ENCODE peak calls at places on chromosomes 13 and 19, in ten cellular contexts. One of them, this sample, is unnamed.

GRCh38 chr19:19134687-19135158 is 3.6 kb downstream of the TMEM161A start:
- DNase-seq in omental fat pad: no peak
- DNase-seq in GM10248: no peak
- DNase-seq in CD8-positive, alpha-beta T cell: no peak
- DNase-seq in transverse colon: no peak
- DNase-seq in ascending aorta: no peak
- DNase-seq in colonic mucosa: peak; percentile 34
- DNase-seq in foreskin fibroblast: no peak
- DNase-seq in psoas muscle: peak; percentile 86
- DNase-seq in thoracic aorta: no peak
- DNase-seq in this sample: peak; percentile 23

GRCh38 chr19:5806133-5806489 is 1.2 kb downstream of the NRTN start:
- DNase-seq in omental fat pad: no peak
- DNase-seq in colonic mucosa: no peak
- DNase-seq in transverse colon: no peak
- DNase-seq in GM10248: no peak
- DNase-seq in ascending aorta: no peak
- DNase-seq in psoas muscle: no peak
- DNase-seq in foreskin fibroblast: no peak
- DNase-seq in thoracic aorta: no peak
- DNase-seq in CD8-positive, alpha-beta T cell: no peak
- DNase-seq in this sample: no peak

GRCh38 chr13:77857810-77858209 is 60.8 kb downstream of the EDNRB start:
- DNase-seq in omental fat pad: no peak
- DNase-seq in psoas muscle: no peak
- DNase-seq in thoracic aorta: no peak
- DNase-seq in colonic mucosa: no peak
- DNase-seq in ascending aorta: no peak
- DNase-seq in GM10248: no peak
- DNase-seq in CD8-positive, alpha-beta T cell: no peak
- DNase-seq in foreskin fibroblast: no peak
- DNase-seq in transverse colon: no peak
- DNase-seq in this sample: no peak

GRCh38 chr13:102645701-102646100 is 48.9 kb downstream of the TPP2 start:
- DNase-seq in thoracic aorta: no peak
- DNase-seq in colonic mucosa: no peak
- DNase-seq in foreskin fibroblast: no peak
- DNase-seq in omental fat pad: no peak
- DNase-seq in ascending aorta: no peak
- DNase-seq in psoas muscle: no peak
- DNase-seq in GM10248: no peak
- DNase-seq in CD8-positive, alpha-beta T cell: no peak
- DNase-seq in transverse colon: no peak
- DNase-seq in this sample: no peak

GRCh38 chr13:27712421-27712820 is 79.9 kb upstream of the GSX1 start:
- DNase-seq in psoas muscle: no peak
- DNase-seq in omental fat pad: no peak
- DNase-seq in CD8-positive, alpha-beta T cell: peak; percentile 58
- DNase-seq in colonic mucosa: no peak
- DNase-seq in thoracic aorta: no peak
- DNase-seq in ascending aorta: no peak
- DNase-seq in transverse colon: peak; percentile 16
- DNase-seq in GM10248: no peak
- DNase-seq in foreskin fibroblast: no peak
- DNase-seq in this sample: no peak

GRCh38 chr19:45172173-45172572 is 5.9 kb downstream of the TRAPPC6A start:
- DNase-seq in ascending aorta: no peak
- DNase-seq in GM10248: no peak
- DNase-seq in psoas muscle: no peak
- DNase-seq in omental fat pad: no peak
- DNase-seq in CD8-positive, alpha-beta T cell: no peak
- DNase-seq in foreskin fibroblast: no peak
- DNase-seq in transverse colon: no peak
- DNase-seq in colonic mucosa: no peak
- DNase-seq in thoracic aorta: no peak
- DNase-seq in this sample: no peak

GRCh38 chr13:44153536-44153935 is 220.1 kb upstream of the SERP2 start:
- DNase-seq in GM10248: no peak
- DNase-seq in transverse colon: no peak
- DNase-seq in CD8-positive, alpha-beta T cell: no peak
- DNase-seq in thoracic aorta: no peak
- DNase-seq in omental fat pad: no peak
- DNase-seq in foreskin fibroblast: no peak
- DNase-seq in psoas muscle: no peak
- DNase-seq in ascending aorta: no peak
- DNase-seq in colonic mucosa: no peak
- DNase-seq in this sample: no peak

GRCh38 chr19:44748426-44749254 is at the start of gene BCL3:
- DNase-seq in transverse colon: peak; percentile 90
- DNase-seq in psoas muscle: peak; percentile 84
- DNase-seq in thoracic aorta: no peak
- DNase-seq in CD8-positive, alpha-beta T cell: peak; percentile 79
- DNase-seq in omental fat pad: no peak
- DNase-seq in GM10248: peak; percentile 83
- DNase-seq in colonic mucosa: peak; percentile 83
- DNase-seq in ascending aorta: peak; percentile 77
- DNase-seq in foreskin fibroblast: peak; percentile 64
- DNase-seq in this sample: peak; percentile 93

GRCh38 chr19:18322318-18322758 is 538 bp downstream of the LSM4 start:
- DNase-seq in thoracic aorta: no peak
- DNase-seq in ascending aorta: peak; percentile 74
- DNase-seq in foreskin fibroblast: peak; percentile 68
- DNase-seq in omental fat pad: no peak
- DNase-seq in CD8-positive, alpha-beta T cell: no peak
- DNase-seq in transverse colon: peak; percentile 84
- DNase-seq in colonic mucosa: peak; percentile 87
- DNase-seq in GM10248: no peak
- DNase-seq in psoas muscle: peak; percentile 49
- DNase-seq in this sample: peak; percentile 68

DNA sequence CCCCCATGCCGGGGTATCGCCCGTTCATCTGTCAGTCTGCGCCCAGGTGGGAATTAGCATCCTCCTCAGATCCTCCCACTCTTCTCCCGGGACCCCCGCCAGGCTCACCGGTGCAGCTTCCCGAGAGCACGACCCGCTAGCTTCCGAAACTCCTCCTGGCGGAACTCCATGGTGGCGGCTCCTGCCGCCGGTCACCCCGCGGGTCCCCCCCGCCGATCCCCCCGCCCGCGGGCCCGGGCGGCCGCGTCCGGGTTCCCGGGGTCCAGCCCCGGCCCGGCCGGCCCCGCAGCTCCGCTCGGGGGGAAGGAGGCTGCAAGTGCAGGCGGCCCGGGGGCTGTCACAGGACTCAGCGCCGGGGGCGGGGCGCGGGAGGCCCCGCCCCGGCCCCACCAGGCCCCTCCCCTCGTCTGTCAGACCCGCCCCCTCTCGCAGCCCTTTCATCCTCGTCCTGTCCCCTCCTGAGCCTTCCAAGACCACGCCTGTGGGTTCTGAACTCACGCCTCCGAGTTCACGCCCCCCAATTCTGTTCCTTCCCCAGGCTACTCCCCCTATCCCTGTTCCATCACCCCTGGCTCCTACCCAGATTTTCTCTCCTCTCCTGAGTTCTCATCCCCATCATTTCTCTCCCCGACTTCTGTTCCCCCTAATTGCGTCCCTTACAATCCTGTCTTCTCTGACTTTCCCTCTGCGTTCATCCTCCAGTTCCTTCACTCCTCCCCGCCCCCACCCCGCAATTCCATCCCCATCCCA is at the start of gene SLC17A7:
- DNase-seq in colonic mucosa: peak; percentile 41
- DNase-seq in ascending aorta: peak; percentile 78
- DNase-seq in transverse colon: peak; percentile 34
- DNase-seq in psoas muscle: peak; percentile 69
- DNase-seq in omental fat pad: no peak
- DNase-seq in foreskin fibroblast: no peak
- DNase-seq in thoracic aorta: no peak
- DNase-seq in GM10248: peak; percentile 72
- DNase-seq in CD8-positive, alpha-beta T cell: no peak
- DNase-seq in this sample: peak; percentile 84
- TF ChIP-seq CTCF in colonic mucosa: no peak
- TF ChIP-seq CTCF in ascending aorta: no peak
- TF ChIP-seq CTCF in transverse colon: no peak
- TF ChIP-seq CTCF in psoas muscle: no peak
- TF ChIP-seq CTCF in omental fat pad: no peak
- TF ChIP-seq CTCF in foreskin fibroblast: no peak
- TF ChIP-seq CTCF in thoracic aorta: no peak
- TF ChIP-seq CTCF in GM10248: no peak
- TF ChIP-seq CTCF in CD8-positive, alpha-beta T cell: no peak
- TF ChIP-seq CTCF in this sample: no peak

DNA sequence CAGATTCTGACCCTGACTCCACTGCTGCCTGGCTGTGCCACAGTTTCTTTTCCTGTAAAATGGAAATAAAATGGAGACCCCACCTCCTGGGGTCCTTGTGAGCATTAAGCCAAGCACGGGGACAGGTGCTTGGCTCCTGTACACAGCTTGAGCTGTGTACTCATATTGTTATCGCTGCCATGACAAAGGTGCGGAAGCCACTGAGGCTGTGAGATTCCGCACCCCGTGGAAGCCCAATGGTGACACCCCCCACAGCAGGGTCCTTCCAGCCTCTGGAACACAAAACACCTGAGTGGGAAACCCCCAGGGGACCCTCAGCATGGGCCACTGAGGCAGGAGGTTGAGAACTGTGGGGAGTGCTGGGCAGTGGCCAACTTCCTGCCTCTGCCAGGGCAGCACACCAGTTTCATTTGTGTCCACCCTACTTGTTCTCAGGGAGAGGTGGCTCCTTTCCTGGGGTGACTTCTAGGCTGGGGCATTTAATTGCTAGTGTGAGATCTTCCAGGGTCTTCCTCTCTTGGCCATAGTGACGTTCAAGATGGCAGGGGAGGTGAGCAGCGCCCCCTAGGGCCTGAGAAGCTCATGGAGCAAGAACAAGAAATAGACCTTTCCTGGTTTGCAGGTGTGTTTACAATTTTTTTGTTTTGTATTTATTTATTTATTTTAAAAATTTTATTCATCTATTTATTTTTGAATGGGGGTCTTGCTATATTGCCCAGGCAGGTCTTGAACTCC is 5.4 kb upstream of the JSRP1 start:
- DNase-seq in transverse colon: peak; percentile 66
- DNase-seq in omental fat pad: no peak
- DNase-seq in psoas muscle: no peak
- DNase-seq in CD8-positive, alpha-beta T cell: peak; percentile 77
- DNase-seq in ascending aorta: no peak
- DNase-seq in foreskin fibroblast: no peak
- DNase-seq in GM10248: no peak
- DNase-seq in colonic mucosa: peak; percentile 68
- DNase-seq in thoracic aorta: no peak
- DNase-seq in this sample: no peak
- TF ChIP-seq CTCF in transverse colon: peak; percentile 61
- TF ChIP-seq CTCF in omental fat pad: no peak
- TF ChIP-seq CTCF in psoas muscle: peak; percentile 53
- TF ChIP-seq CTCF in CD8-positive, alpha-beta T cell: peak; percentile 58
- TF ChIP-seq CTCF in ascending aorta: no peak
- TF ChIP-seq CTCF in foreskin fibroblast: peak; percentile 65
- TF ChIP-seq CTCF in GM10248: peak; percentile 53
- TF ChIP-seq CTCF in colonic mucosa: peak; percentile 57
- TF ChIP-seq CTCF in thoracic aorta: peak; percentile 30
- TF ChIP-seq CTCF in this sample: peak; percentile 46

DNA sequence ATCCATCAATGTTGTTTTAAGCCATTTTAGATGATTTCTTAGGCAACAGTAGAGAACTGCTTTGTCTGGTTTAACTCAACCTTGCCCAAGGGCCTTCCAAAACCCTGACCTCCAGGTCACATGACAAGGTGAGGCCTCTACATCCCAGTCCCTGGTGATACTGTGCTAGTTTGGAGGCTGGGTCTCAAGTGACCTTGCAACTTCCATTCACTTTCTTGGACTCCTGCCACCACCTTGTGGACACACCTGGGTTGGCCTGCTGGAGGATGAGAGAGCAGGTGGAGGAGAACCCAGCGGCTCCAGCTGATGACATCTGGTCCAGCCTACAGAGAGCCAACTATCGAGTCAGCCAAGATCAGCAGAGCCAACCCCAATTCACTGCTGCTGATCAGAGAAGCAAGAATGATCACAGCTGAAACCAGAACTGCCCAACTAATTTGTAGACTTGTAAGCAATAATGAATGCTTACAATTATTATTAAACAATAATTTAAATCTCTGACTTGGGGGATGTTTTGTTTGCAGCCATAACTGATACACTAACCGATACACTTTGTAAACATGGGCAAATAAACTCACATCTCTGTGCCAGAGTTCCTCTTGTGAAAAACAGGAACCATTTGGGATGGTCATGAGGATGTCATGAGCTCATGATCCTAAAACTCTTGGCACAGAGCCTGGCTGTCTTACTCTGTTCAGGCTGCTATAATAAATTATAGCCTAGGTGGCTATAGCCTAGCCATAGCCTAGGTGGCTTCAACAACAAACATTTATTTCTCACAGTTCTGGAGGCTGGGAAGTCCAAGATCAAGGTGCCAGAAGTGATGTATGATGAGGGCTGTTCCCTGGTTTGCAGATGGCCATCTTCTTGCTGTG is 11.5 kb downstream of the FAM187B start:
- DNase-seq in thoracic aorta: no peak
- DNase-seq in CD8-positive, alpha-beta T cell: peak; percentile 68
- DNase-seq in colonic mucosa: peak; percentile 47
- DNase-seq in transverse colon: peak; percentile 65
- DNase-seq in ascending aorta: no peak
- DNase-seq in foreskin fibroblast: no peak
- DNase-seq in GM10248: peak; percentile 30
- DNase-seq in psoas muscle: no peak
- DNase-seq in omental fat pad: no peak
- DNase-seq in this sample: peak; percentile 31
- TF ChIP-seq CTCF in thoracic aorta: no peak
- TF ChIP-seq CTCF in CD8-positive, alpha-beta T cell: no peak
- TF ChIP-seq CTCF in colonic mucosa: no peak
- TF ChIP-seq CTCF in transverse colon: peak; percentile 9
- TF ChIP-seq CTCF in ascending aorta: no peak
- TF ChIP-seq CTCF in foreskin fibroblast: no peak
- TF ChIP-seq CTCF in GM10248: peak; percentile 44
- TF ChIP-seq CTCF in psoas muscle: no peak
- TF ChIP-seq CTCF in omental fat pad: no peak
- TF ChIP-seq CTCF in this sample: no peak

DNA sequence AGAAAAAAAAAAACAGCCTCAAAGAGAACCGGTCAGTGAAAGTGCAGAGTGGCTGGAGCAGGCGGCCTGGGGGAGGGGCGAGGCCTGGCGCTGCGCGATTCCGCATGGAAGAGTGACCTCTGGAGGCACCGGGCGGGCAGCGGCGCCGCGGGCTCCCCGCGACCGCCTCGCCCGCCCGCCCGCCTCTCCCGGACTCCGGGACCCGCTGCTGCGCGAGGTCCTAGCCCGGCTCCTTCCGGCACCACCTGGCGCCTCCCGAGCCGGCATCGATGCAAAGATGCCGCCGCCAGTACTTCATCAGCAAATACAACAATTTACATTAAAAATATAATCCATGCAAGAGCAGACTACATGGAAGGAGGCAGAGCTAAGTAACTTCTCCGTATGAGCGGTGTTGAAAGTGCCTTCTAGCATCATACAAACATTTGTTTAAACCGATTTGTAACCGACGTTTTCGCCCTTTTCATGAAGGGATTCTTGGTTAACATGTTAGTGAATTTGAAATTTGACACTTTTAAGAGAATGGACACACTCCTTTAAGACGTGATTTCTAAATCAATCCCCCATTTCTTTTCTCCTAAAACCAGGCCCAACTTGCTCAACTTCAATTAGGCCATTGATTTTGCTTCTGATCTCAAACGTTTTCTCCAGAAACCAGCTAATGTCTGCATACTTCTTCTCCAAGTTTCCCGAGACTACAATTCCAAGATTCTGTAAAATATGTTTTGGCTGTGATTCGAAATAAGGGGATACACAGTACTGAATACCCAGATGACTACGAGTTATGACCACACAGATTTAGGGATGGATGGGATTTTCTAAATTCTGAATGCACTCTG is 2.1 kb downstream of the EFNB2 start:
- DNase-seq in omental fat pad: peak; percentile 34
- DNase-seq in GM10248: peak; percentile 41
- DNase-seq in transverse colon: peak; percentile 89
- DNase-seq in foreskin fibroblast: peak; percentile 85
- DNase-seq in ascending aorta: peak; percentile 88
- DNase-seq in CD8-positive, alpha-beta T cell: peak; percentile 49
- DNase-seq in thoracic aorta: no peak
- DNase-seq in colonic mucosa: peak; percentile 87
- DNase-seq in psoas muscle: peak; percentile 78
- DNase-seq in this sample: peak; percentile 52
- TF ChIP-seq CTCF in omental fat pad: no peak
- TF ChIP-seq CTCF in GM10248: peak; percentile 25
- TF ChIP-seq CTCF in transverse colon: peak; percentile 34
- TF ChIP-seq CTCF in foreskin fibroblast: peak; percentile 34
- TF ChIP-seq CTCF in ascending aorta: peak; percentile 46
- TF ChIP-seq CTCF in CD8-positive, alpha-beta T cell: no peak
- TF ChIP-seq CTCF in thoracic aorta: peak; percentile 58
- TF ChIP-seq CTCF in colonic mucosa: peak; percentile 62
- TF ChIP-seq CTCF in psoas muscle: peak; percentile 62
- TF ChIP-seq CTCF in this sample: no peak